ENCODE peak calls at places on chromosomes 4 and X, in seven cellular contexts. X, P, Q, L, I, K and V are unnamed samples.

GRCh38 chr4:19971829-19972228 is 279.9 kb upstream of the SLIT2 start:
- DNase-seq in I (no peak), P (no peak), X (no peak), K (no peak), L (no peak), Q (no peak), V (no peak)

GRCh38 chr4:123974419-123975105 is 578.0 kb downstream of the SPRY1 start:
- DNase-seq in Q (no peak), L (no peak), I (no peak), P (no peak), X (no peak), K (no peak), V (no peak)

GRCh38 chrX:72110051-72110926 is 21.4 kb downstream of the RTL5 start:
- DNase-seq in Q (no peak), L (no peak), K (no peak), I (no peak), P (no peak), X (no peak), V (no peak)

GRCh38 chrX:30906726-30907125 is 17.7 kb upstream of the TAB3 start:
- DNase-seq in P (no peak), X (no peak), Q (no peak), L (no peak), I (no peak), K (no peak), V (no peak)

GRCh38 chrX:2320580-2321327 is 180.0 kb downstream of the DHRSX start:
- DNase-seq in I (no peak), P (peak), K (no peak), Q (no peak), L (peak), X (no peak), V (peak)

GRCh38 chr4:121978169-121978516 is 26.3 kb upstream of the TRPC3 start:
- DNase-seq in X (no peak), P (no peak), L (no peak), I (no peak), Q (no peak), K (no peak), V (no peak)

GRCh38 chrX:115364625-115365024 is 75.1 kb downstream of the LUZP4 start:
- DNase-seq in L (no peak), P (no peak), Q (no peak), I (no peak), K (no peak), X (no peak), V (no peak)

GRCh38 chrX:23826653-23827052 is 43.7 kb downstream of the SAT1 start:
- DNase-seq in Q (no peak), I (no peak), K (no peak), P (no peak), X (no peak), L (no peak), V (no peak)

GRCh38 chrX:17597836-17598434 is 139.4 kb upstream of the SCML1 start:
- DNase-seq in I (no peak), X (no peak), K (no peak), Q (no peak), P (peak), L (no peak), V (no peak)

GRCh38 chr4:107392380-107392779 is 327.7 kb downstream of the PAPSS1 start:
- DNase-seq in I (no peak), X (no peak), P (no peak), L (no peak), K (no peak), Q (no peak), V (no peak)

GRCh38 chrX:12308420-12308819 is 170.1 kb downstream of the FRMPD4 start:
- DNase-seq in Q (no peak), L (no peak), X (no peak), K (no peak), I (no peak), P (no peak), V (no peak)

GRCh38 chr4:65724973-65725372 is 54.7 kb upstream of the EPHA5 start:
- DNase-seq in K (no peak), L (no peak), I (no peak), Q (no peak), P (no peak), X (no peak), V (no peak)

GRCh38 chr4:30716671-30717207 is 3.4 kb upstream of the PCDH7 start:
- DNase-seq in P (no peak), L (no peak), Q (no peak), K (no peak), I (no peak), X (no peak), V (no peak)

GRCh38 chr4:81724925-81725329 is 253.2 kb upstream of the RASGEF1B start:
- DNase-seq in Q (no peak), P (no peak), K (peak), I (peak), L (no peak), X (no peak), V (no peak)

GRCh38 chr4:121968859-121969258 is 17.0 kb upstream of the TRPC3 start:
- DNase-seq in Q (no peak), I (no peak), X (no peak), K (no peak), L (no peak), P (no peak), V (no peak)

GRCh38 chr4:83022724-83023427 is 12.1 kb upstream of the COPS4 start:
- DNase-seq in Q (no peak), X (no peak), I (no peak), K (no peak), L (no peak), P (no peak), V (no peak)

GRCh38 chrX:129749069-129749468 is 10.3 kb downstream of the XPNPEP2 start:
- DNase-seq in Q (no peak), L (no peak), P (no peak), K (no peak), X (no peak), I (no peak), V (no peak)

GRCh38 chr4:88937081-88937480 is 119.9 kb downstream of the FAM13A start:
- DNase-seq in P (no peak), L (no peak), Q (no peak), X (no peak), I (no peak), K (no peak), V (no peak)

GRCh38 chrX:39576081-39576701 is 521.6 kb downstream of the BCOR start:
- DNase-seq in K (no peak), X (no peak), P (no peak), I (no peak), Q (no peak), L (no peak), V (no peak)

GRCh38 chrX:119505945-119506344 is 37.7 kb downstream of the SLC25A5 start:
- DNase-seq in K (no peak), Q (no peak), P (no peak), X (no peak), L (no peak), I (no peak), V (no peak)

GRCh38 chr4:114264877-114265291 is 285.4 kb upstream of the ARSJ start:
- DNase-seq in P (no peak), K (no peak), Q (no peak), I (no peak), X (no peak), L (no peak), V (peak)

GRCh38 chrX:79270401-79270800 is 96.7 kb downstream of the ITM2A start:
- DNase-seq in I (peak), K (peak), P (no peak), X (no peak), L (no peak), Q (peak), V (no peak)

GRCh38 chrX:2710496-2710895 is 19.4 kb downstream of the CD99 start:
- DNase-seq in L (no peak), P (no peak), I (no peak), K (no peak), X (no peak), Q (peak), V (no peak)